ENCODE peak calls at places on chromosome 10, in ten cellular contexts. P, N, Z, O, E, X, F, I, K and G are unnamed samples.

GRCh38 chr10:95289003-95289920 is 1.5 kb downstream of the PDLIM1 start:
- DNase-seq in P (no peak), N (no peak), Z (no peak), O (peak), E (no peak), X (no peak), F (no peak), I (no peak), K (no peak), G (no peak)

GRCh38 chr10:15457382-15457781 is 86.3 kb upstream of the FAM171A1 start:
- DNase-seq in P (no peak), N (no peak), Z (no peak), O (no peak), E (no peak), X (no peak), F (no peak), I (no peak), K (no peak), G (no peak)

GRCh38 chr10:131168238-131168875 is 143.2 kb downstream of the TCERG1L start:
- DNase-seq in P (no peak), N (peak), Z (no peak), O (no peak), E (no peak), X (peak), F (no peak), I (peak), K (no peak), G (no peak)

GRCh38 chr10:100653957-100654834 is 91.2 kb upstream of the PAX2 start:
- DNase-seq in P (no peak), N (no peak), Z (no peak), O (no peak), E (no peak), X (no peak), F (no peak), I (peak), K (no peak), G (no peak)

GRCh38 chr10:80506836-80507483 is 30.7 kb upstream of the SH2D4B start:
- DNase-seq in P (no peak), N (no peak), Z (no peak), O (no peak), E (no peak), X (peak), F (no peak), I (peak), K (no peak), G (no peak)

GRCh38 chr10:1188556-1189135 is 132.5 kb downstream of the WDR37 start:
- DNase-seq in P (no peak), N (no peak), Z (no peak), O (no peak), E (no peak), X (peak), F (no peak), I (no peak), K (no peak), G (no peak)

GRCh38 chr10:93245772-93246171 is 172.1 kb downstream of the CYP26A1 start:
- DNase-seq in P (peak), N (no peak), Z (no peak), O (no peak), E (no peak), X (no peak), F (no peak), I (no peak), K (no peak), G (no peak)

GRCh38 chr10:126375299-126375698 is 13.0 kb downstream of the ADAM12 start:
- DNase-seq in P (no peak), N (no peak), Z (no peak), O (no peak), E (no peak), X (no peak), F (no peak), I (no peak), K (no peak), G (no peak)

GRCh38 chr10:99612167-99612831 is 7.9 kb downstream of the SLC25A28 start:
- DNase-seq in P (no peak), N (no peak), Z (peak), O (peak), E (no peak), X (no peak), F (peak), I (no peak), K (peak), G (peak)

GRCh38 chr10:91604936-91605534 is 27.8 kb downstream of the PPP1R3C start:
- DNase-seq in P (no peak), N (no peak), Z (no peak), O (no peak), E (no peak), X (no peak), F (no peak), I (no peak), K (peak), G (no peak)

GRCh38 chr10:114045071-114045737 is 1.5 kb downstream of the ADRB1 start:
- DNase-seq in P (no peak), N (no peak), Z (no peak), O (peak), E (no peak), X (peak), F (no peak), I (peak), K (peak), G (no peak)

GRCh38 chr10:78401882-78402367 is 368.3 kb downstream of the RPS24 start:
- DNase-seq in P (no peak), N (no peak), Z (no peak), O (no peak), E (no peak), X (peak), F (no peak), I (peak), K (no peak), G (no peak)

GRCh38 chr10:95278061-95278988 is 12.5 kb downstream of the PDLIM1 start:
- DNase-seq in P (no peak), N (no peak), Z (no peak), O (no peak), E (no peak), X (peak), F (no peak), I (no peak), K (no peak), G (no peak)

GRCh38 chr10:123433539-123433938 is 232.6 kb upstream of the GPR26 start:
- DNase-seq in P (no peak), N (peak), Z (no peak), O (no peak), E (no peak), X (no peak), F (no peak), I (no peak), K (no peak), G (no peak)

GRCh38 chr10:76397957-76398665 is 966.7 kb downstream of the LRMDA start:
- DNase-seq in P (no peak), N (no peak), Z (no peak), O (no peak), E (no peak), X (peak), F (no peak), I (no peak), K (no peak), G (no peak)

GRCh38 chr10:7121154-7121797 is 289.6 kb downstream of the SFMBT2 start:
- DNase-seq in P (no peak), N (no peak), Z (peak), O (peak), E (no peak), X (no peak), F (peak), I (peak), K (peak), G (peak)

GRCh38 chr10:111076191-111076681 is 593 bp upstream of the ADRA2A start:
- DNase-seq in P (no peak), N (no peak), Z (peak), O (peak), E (no peak), X (peak), F (peak), I (peak), K (peak), G (peak)

GRCh38 chr10:87094373-87095240 is at the start of the genes GLUD1 and SHLD2:
- DNase-seq in P (peak), N (no peak), Z (peak), O (peak), E (peak), X (peak), F (peak), I (peak), K (peak), G (peak)
- TF ChIP-seq POLR2A in P (peak), N (peak), Z (peak), O (peak), E (peak), X (peak), F (peak), I (no peak), K (peak), G (peak)

GRCh38 chr10:104218751-104219150 is 13.4 kb downstream of the CFAP43 start:
- DNase-seq in P (no peak), N (no peak), Z (no peak), O (no peak), E (no peak), X (no peak), F (no peak), I (no peak), K (no peak), G (no peak)
- TF ChIP-seq POLR2AphosphoS5 in P (no peak), N (no peak), Z (no peak), O (no peak), E (no peak), X (no peak), F (no peak), I (no peak), K (no peak), G (no peak)

GRCh38 chr10:48604408-48605263 is at the start of gene ARHGAP22:
- DNase-seq in P (peak), N (peak), Z (peak), O (peak), E (no peak), X (peak), F (no peak), I (no peak), K (peak), G (peak)
- TF ChIP-seq POLR2A in P (no peak), N (no peak), Z (no peak), O (no peak), E (no peak), X (no peak), F (no peak), I (no peak), K (peak), G (no peak)

GRCh38 chr10:13322615-13323148 is 22.8 kb upstream of the PHYH start:
- DNase-seq in P (no peak), N (no peak), Z (no peak), O (no peak), E (no peak), X (no peak), F (no peak), I (no peak), K (no peak), G (no peak)
- TF ChIP-seq POLR2AphosphoS5 in P (no peak), N (no peak), Z (no peak), O (no peak), E (no peak), X (no peak), F (no peak), I (no peak), K (no peak), G (no peak)

GRCh38 chr10:119028900-119029612 is 458 bp upstream of the NANOS1 start:
- DNase-seq in P (peak), N (no peak), Z (peak), O (peak), E (peak), X (peak), F (peak), I (peak), K (peak), G (peak)
- TF ChIP-seq POLR2A in P (no peak), N (no peak), Z (no peak), O (no peak), E (no peak), X (no peak), F (no peak), I (no peak), K (no peak), G (no peak)